ENCODE peak calls at places on chromosomes 4 and X, in seven cellular contexts. N, J, B, O, T, M and D are unnamed samples.

GRCh38 chr4:80017125-80017854 is 55.7 kb downstream of the ANTXR2 start:
- DNase-seq in N (peak; percentile 55), J (peak; percentile 93), B (no peak), O (peak; percentile 89), T (no peak), M (no peak), D (no peak)

GRCh38 chr4:3399277-3400194 is 42.2 kb upstream of the HGFAC start:
- DNase-seq in N (no peak), J (peak; percentile 43), B (no peak), O (peak; percentile 9), T (peak; percentile 21), M (peak; percentile 18), D (no peak)

GRCh38 chr4:83830138-83830537 is 294.2 kb downstream of the GPAT3 start:
- DNase-seq in N (no peak), J (no peak), B (no peak), O (no peak), T (peak; percentile 19), M (no peak), D (no peak)

GRCh38 chr4:48175328-48175727 is 41.3 kb upstream of the TXK start:
- DNase-seq in N (no peak), J (no peak), B (no peak), O (no peak), T (no peak), M (no peak), D (no peak)

GRCh38 chrX:6383488-6383887 is 151.4 kb downstream of the VCX3A start:
- DNase-seq in N (no peak), J (no peak), B (no peak), O (no peak), T (no peak), M (no peak), D (no peak)

GRCh38 chrX:154484255-154485149 is 1.9 kb downstream of the UBL4A start:
- DNase-seq in N (no peak), J (peak; percentile 10), B (no peak), O (no peak), T (no peak), M (peak; percentile 33), D (no peak)

GRCh38 chr4:125704726-125705125 is 390.0 kb downstream of the FAT4 start:
- DNase-seq in N (peak; percentile 3), J (peak; percentile 80), B (no peak), O (no peak), T (no peak), M (no peak), D (no peak)

GRCh38 chr4:157806176-157806575 is 366.6 kb downstream of the GASK1B start:
- DNase-seq in N (no peak), J (no peak), B (no peak), O (no peak), T (no peak), M (no peak), D (no peak)

GRCh38 chr4:143616771-143617170 is 83.7 kb downstream of the FREM3 start:
- DNase-seq in N (peak; percentile 53), J (peak; percentile 67), B (no peak), O (peak; percentile 84), T (no peak), M (no peak), D (no peak)

GRCh38 chr4:1002131-1002630 is 9.0 kb upstream of the SLC26A1 start:
- DNase-seq in N (no peak), J (no peak), B (peak; percentile 56), O (peak; percentile 17), T (no peak), M (no peak), D (no peak)

GRCh38 chrX:72080150-72080549 is 51.6 kb downstream of the RTL5 start:
- DNase-seq in N (no peak), J (no peak), B (no peak), O (no peak), T (no peak), M (no peak), D (no peak)

GRCh38 chr4:140721088-140721421 is 35.1 kb downstream of the TBC1D9 start:
- DNase-seq in N (no peak), J (no peak), B (no peak), O (no peak), T (no peak), M (no peak), D (no peak)

GRCh38 chr4:47490550-47490949 is 5.5 kb downstream of the ATP10D start:
- DNase-seq in N (no peak), J (peak; percentile 71), B (no peak), O (peak; percentile 34), T (no peak), M (peak; percentile 38), D (no peak)

GRCh38 chrX:134749651-134750450 is 91.6 kb upstream of the PLAC1 start:
- DNase-seq in N (no peak), J (no peak), B (no peak), O (no peak), T (no peak), M (no peak), D (no peak)

GRCh38 chrX:130631011-130631410 is 229.2 kb downstream of the RBMX2 start:
- DNase-seq in N (no peak), J (no peak), B (no peak), O (no peak), T (no peak), M (no peak), D (no peak)

GRCh38 chr4:76459291-76459723 is 24.3 kb downstream of the SHROOM3 start:
- DNase-seq in N (peak; percentile 29), J (peak; percentile 96), B (peak; percentile 18), O (peak; percentile 5), T (no peak), M (peak; percentile 13), D (no peak)

GRCh38 chrX:153685179-153685536 is 2.6 kb upstream of the SLC6A8 start:
- DNase-seq in N (no peak), J (no peak), B (no peak), O (no peak), T (no peak), M (no peak), D (peak; percentile 78)

GRCh38 chr4:78534286-78534955 is 17.1 kb upstream of the ANXA3 start:
- DNase-seq in N (no peak), J (no peak), B (peak; percentile 23), O (peak; percentile 95), T (no peak), M (no peak), D (no peak)

GRCh38 chr4:173168396-173169177 is at the start of gene GALNT7:
- DNase-seq in N (no peak), J (peak; percentile 53), B (peak; percentile 80), O (peak; percentile 66), T (peak; percentile 56), M (peak; percentile 81), D (no peak)

GRCh38 chr4:150131581-150132228 is 53.5 kb downstream of the DCLK2 start:
- DNase-seq in N (no peak), J (peak; percentile 36), B (no peak), O (no peak), T (no peak), M (peak; percentile 23), D (no peak)

GRCh38 chrX:70289168-70289792 is 447 bp downstream of the PDZD11 start:
- DNase-seq in N (no peak), J (peak; percentile 25), B (no peak), O (no peak), T (no peak), M (no peak), D (no peak)

GRCh38 chrX:7252013-7252610 is 104.2 kb upstream of the PUDP start:
- DNase-seq in N (no peak), J (no peak), B (peak; percentile 61), O (peak; percentile 57), T (no peak), M (no peak), D (no peak)

GRCh38 chr4:19497692-19498091 is 754.0 kb upstream of the SLIT2 start:
- DNase-seq in N (no peak), J (no peak), B (no peak), O (no peak), T (no peak), M (no peak), D (no peak)

GRCh38 chr4:38111717-38112116 is 151.5 kb downstream of the PTTG2 start:
- DNase-seq in N (no peak), J (no peak), B (no peak), O (no peak), T (no peak), M (no peak), D (no peak)

GRCh38 chr4:3239998-3240920 is 8.7 kb upstream of the MSANTD1 start:
- DNase-seq in N (no peak), J (no peak), B (peak; percentile 81), O (no peak), T (no peak), M (no peak), D (no peak)

GRCh38 chr4:142126890-142127497 is 490.6 kb downstream of the IL15 start:
- DNase-seq in N (peak; percentile 47), J (peak; percentile 88), B (peak; percentile 65), O (peak; percentile 41), T (no peak), M (peak; percentile 76), D (no peak)

GRCh38 chr4:74117024-74117534 is 18.1 kb upstream of the CXCL2 start:
- DNase-seq in N (peak; percentile 81), J (peak; percentile 99), B (peak; percentile 86), O (peak; percentile 95), T (peak; percentile 32), M (peak; percentile 93), D (no peak)

DNA sequence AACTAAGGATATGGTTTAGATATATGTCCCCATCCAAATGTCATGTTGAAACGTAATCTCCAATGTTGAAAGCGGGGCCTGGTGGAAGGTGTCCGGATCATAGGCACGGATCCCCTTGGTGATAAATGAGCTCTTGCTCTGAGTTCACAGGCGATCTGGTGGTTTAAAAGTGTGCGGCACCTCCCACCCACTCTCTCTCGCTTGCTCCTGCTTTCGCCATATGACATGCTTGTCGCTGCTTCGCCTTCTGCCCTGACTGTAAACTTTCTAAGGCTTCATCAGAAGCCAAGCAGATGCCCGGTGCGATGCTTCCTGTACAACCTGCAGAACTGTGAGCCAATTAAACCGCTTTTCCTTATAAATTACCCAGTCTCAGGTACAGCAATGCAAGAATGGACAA is 128.5 kb downstream of the NFKB1 start:
- DNase-seq in N (no peak), J (no peak), B (no peak), O (no peak), T (no peak), M (no peak), D (no peak)
- TF ChIP-seq CTCF in N (no peak), J (no peak), B (no peak), O (no peak), T (no peak), M (no peak), D (no peak)

GRCh38 chr4:17595471-17596005 is 18.5 kb downstream of the LAP3 start:
- DNase-seq in N (no peak), J (no peak), B (no peak), O (no peak), T (no peak), M (no peak), D (no peak)
- TF ChIP-seq CTCF in N (no peak), J (no peak), B (no peak), O (no peak), T (no peak), M (no peak), D (no peak)

GRCh38 chrX:122703762-122704161 is 480.3 kb upstream of the GRIA3 start:
- DNase-seq in N (no peak), J (peak; percentile 25), B (no peak), O (peak; percentile 9), T (no peak), M (no peak), D (no peak)
- TF ChIP-seq CTCF in N (peak; percentile 69), J (peak; percentile 10), B (no peak), O (peak; percentile 54), T (no peak), M (no peak), D (no peak)

DNA sequence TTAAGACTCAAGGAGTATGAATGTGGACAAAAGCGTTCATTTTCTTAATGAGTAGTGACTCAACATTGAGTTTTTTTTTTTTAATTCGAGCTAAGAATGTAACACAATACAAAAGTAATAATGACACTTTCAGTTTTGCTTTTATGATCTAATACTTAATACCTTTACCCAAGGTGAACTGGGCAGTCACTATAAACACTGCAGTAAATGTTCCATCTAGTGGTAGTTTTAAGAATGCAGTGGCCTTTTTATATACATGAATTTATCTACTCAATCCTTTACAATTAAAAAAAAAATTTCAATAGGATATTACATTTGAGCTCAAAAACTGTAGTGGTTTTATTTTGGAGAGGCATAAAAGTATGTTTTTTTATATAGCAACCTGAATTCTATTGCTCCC is 33.9 kb downstream of the PDK3 start:
- DNase-seq in N (no peak), J (peak; percentile 19), B (no peak), O (peak; percentile 25), T (no peak), M (peak; percentile 24), D (no peak)
- TF ChIP-seq CTCF in N (peak; percentile 46), J (peak; percentile 43), B (peak; percentile 30), O (peak; percentile 63), T (peak; percentile 59), M (peak; percentile 56), D (peak; percentile 85)